ENCODE peak calls at places on chromosomes 4 and X, in eight cellular contexts. O is Peyer's patch, L is IMR-90, F is A549, D is sigmoid colon, Z is gastrocnemius medialis, W is HCT116, N is ovary. A is an unnamed sample.

GRCh38 chr4:88818650-88819470 is 121.2 kb upstream of the NAP1L5 start:
- DNase-seq in N (peak; percentile 58), L (peak; percentile 59), O (peak; percentile 31), W (peak; percentile 31), D (peak; percentile 75), F (peak; percentile 10), Z (peak; percentile 38), A (peak; percentile 32)

GRCh38 chrX:130878350-130879341 is 24.4 kb downstream of the ENOX2 start:
- DNase-seq in L (peak; percentile 85), F (no peak), Z (peak; percentile 36), O (no peak), D (no peak), N (no peak), W (peak; percentile 23), A (no peak)

GRCh38 chrX:19670854-19671620 is 155.7 kb upstream of the MAP3K15 start:
- DNase-seq in W (peak; percentile 79), N (peak; percentile 27), L (peak; percentile 79), Z (peak; percentile 22), O (no peak), F (peak; percentile 55), D (peak; percentile 72), A (peak; percentile 52)

GRCh38 chr4:124862261-124862660 is 149.7 kb upstream of the ANKRD50 start:
- DNase-seq in N (no peak), L (no peak), Z (no peak), W (no peak), D (no peak), F (no peak), O (no peak), A (no peak)

GRCh38 chrX:9135901-9136510 is 102.1 kb upstream of the FAM9B start:
- DNase-seq in F (no peak), W (no peak), D (no peak), L (peak; percentile 67), O (no peak), Z (no peak), N (no peak), A (no peak)

GRCh38 chrX:57669961-57670360 is 10.1 kb downstream of the NLRP2B start:
- DNase-seq in N (no peak), Z (no peak), O (no peak), W (no peak), F (no peak), L (no peak), D (no peak), A (no peak)

GRCh38 chr4:74370912-74371311 is 6.0 kb downstream of the EREG start:
- DNase-seq in L (peak; percentile 64), F (peak; percentile 20), N (no peak), W (peak; percentile 70), D (no peak), O (no peak), Z (no peak), A (no peak)

GRCh38 chr4:17065821-17066220 is 167.4 kb upstream of the LDB2 start:
- DNase-seq in N (no peak), D (no peak), F (no peak), L (no peak), Z (no peak), O (no peak), W (no peak), A (no peak)

GRCh38 chrX:69369999-69370398 is 134.1 kb upstream of the NALF2 start:
- DNase-seq in L (no peak), F (no peak), D (no peak), Z (no peak), N (no peak), W (no peak), O (no peak), A (no peak)

GRCh38 chr4:160836431-160836830 is 1327.4 kb downstream of the FSTL5 start:
- DNase-seq in D (no peak), F (no peak), L (no peak), Z (no peak), W (no peak), N (no peak), O (no peak), A (no peak)

GRCh38 chrX:19695884-19696283 is 180.6 kb upstream of the MAP3K15 start:
- DNase-seq in D (no peak), W (no peak), N (no peak), L (no peak), Z (no peak), O (no peak), F (no peak), A (no peak)

GRCh38 chrX:72306851-72307645 is 1.3 kb upstream of the CITED1 start:
- DNase-seq in F (peak; percentile 67), L (peak; percentile 66), O (peak; percentile 37), D (peak; percentile 79), W (peak; percentile 22), N (peak; percentile 47), Z (no peak), A (peak; percentile 47)

DNA sequence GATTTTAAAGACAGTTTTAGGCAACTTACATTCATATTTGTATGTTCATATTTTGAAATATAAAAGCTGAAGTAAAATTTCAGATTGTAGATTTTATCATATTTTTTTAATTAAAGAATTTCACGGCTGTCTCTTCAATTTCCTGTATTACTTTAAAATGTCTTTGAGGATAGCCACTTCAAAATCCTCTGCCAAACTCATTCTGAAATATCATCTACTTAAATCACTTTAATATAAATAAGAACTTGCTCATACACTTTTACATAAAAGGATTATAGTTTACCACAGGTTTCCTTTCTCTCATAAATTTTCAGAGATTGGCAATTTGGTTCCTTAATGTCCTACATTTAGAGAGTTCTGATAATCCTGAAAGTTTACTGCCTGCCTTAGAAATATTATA is 478.2 kb downstream of the ADGRL3 start:
- DNase-seq in N (no peak), F (no peak), W (no peak), Z (no peak), L (no peak), O (no peak), D (no peak), A (no peak)
- TF ChIP-seq CTCF in N (no peak), F (no peak), W (no peak), Z (no peak), L (no peak), O (no peak), D (no peak), A (no peak)

GRCh38 chrX:13688772-13689518 is at the start of gene RAB9A:
- DNase-seq in L (peak; percentile 68), W (peak; percentile 38), O (peak; percentile 82), D (peak; percentile 92), N (peak; percentile 92), F (peak; percentile 76), Z (peak; percentile 76), A (peak; percentile 88)
- TF ChIP-seq POLR2A in L (peak; percentile 72), W (no peak), O (peak; percentile 80), D (peak; percentile 87), N (peak; percentile 88), F (peak; percentile 94), Z (peak; percentile 94), A (peak; percentile 55)

DNA sequence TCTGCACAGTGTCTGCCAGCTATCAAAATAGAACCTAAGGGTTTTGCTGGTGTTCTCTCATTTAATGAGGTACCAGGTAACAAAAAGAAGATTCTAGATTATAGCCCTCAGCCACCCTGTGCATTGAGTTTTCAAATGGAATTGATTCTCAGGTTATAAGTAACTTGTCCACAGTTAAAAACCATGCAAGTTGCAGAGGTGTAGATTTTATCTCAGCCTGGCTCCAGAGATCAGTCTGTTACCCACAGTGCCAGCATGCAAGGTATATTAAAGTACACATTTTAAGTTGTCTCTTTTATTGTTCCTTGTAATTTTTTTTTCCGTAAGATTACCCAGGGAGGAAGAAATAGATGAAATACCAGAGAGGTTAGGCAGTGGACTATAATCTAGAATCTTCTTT is 59.7 kb downstream of the RAPGEF2 start:
- DNase-seq in F (no peak), W (no peak), Z (no peak), L (no peak), N (no peak), D (no peak), O (no peak), A (no peak)
- H3K4me1 ChIP-seq in F (peaks cover 14% of the 10 kb centered on the region), W (no peaks in the 10 kb centered on the region), Z (peaks cover 38% of the 10 kb centered on the region), L (no peaks in the 10 kb centered on the region), N (peaks cover 4% of the 10 kb centered on the region), D (peaks cover 36% of the 10 kb centered on the region), O (no peaks in the 10 kb centered on the region), A (peaks cover 80% of the 10 kb centered on the region)

DNA sequence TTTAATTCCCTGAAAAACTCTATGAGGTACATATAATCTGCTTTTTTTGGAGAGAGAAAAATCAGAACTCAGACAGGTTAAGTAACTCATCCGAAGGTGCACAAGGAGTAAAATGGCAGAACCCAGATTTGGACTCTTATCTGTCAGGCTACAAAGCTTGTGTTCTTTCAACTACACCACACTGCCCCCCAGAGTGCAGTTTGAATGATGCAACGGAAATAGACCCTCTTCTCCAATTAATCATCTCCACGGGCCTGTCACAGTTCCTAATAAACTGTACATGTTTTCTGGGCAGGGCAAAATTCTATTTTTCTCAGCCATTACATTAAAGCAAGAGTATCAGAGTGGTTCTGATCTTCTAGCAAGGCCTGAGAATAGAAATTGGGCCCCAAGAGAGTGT is 35.3 kb upstream of the DCX start:
- DNase-seq in N (no peak), Z (no peak), O (no peak), F (no peak), D (no peak), W (peak; percentile 4), L (no peak), A (no peak)
- TF ChIP-seq CTCF in N (no peak), Z (peak; percentile 15), O (no peak), F (peak; percentile 8), D (no peak), W (peak; percentile 4), L (peak; percentile 4), A (peak; percentile 38)

GRCh38 chr4:83535945-83536648 is at the start of gene GPAT3:
- DNase-seq in F (peak; percentile 78), W (peak; percentile 75), N (peak; percentile 88), D (peak; percentile 91), O (peak; percentile 35), L (peak; percentile 45), Z (peak; percentile 94), A (peak; percentile 90)
- TF ChIP-seq POLR2A in F (no peak), W (no peak), N (peak; percentile 54), D (peak; percentile 43), O (peak; percentile 89), L (no peak), Z (peak; percentile 88), A (peak; percentile 69)

DNA sequence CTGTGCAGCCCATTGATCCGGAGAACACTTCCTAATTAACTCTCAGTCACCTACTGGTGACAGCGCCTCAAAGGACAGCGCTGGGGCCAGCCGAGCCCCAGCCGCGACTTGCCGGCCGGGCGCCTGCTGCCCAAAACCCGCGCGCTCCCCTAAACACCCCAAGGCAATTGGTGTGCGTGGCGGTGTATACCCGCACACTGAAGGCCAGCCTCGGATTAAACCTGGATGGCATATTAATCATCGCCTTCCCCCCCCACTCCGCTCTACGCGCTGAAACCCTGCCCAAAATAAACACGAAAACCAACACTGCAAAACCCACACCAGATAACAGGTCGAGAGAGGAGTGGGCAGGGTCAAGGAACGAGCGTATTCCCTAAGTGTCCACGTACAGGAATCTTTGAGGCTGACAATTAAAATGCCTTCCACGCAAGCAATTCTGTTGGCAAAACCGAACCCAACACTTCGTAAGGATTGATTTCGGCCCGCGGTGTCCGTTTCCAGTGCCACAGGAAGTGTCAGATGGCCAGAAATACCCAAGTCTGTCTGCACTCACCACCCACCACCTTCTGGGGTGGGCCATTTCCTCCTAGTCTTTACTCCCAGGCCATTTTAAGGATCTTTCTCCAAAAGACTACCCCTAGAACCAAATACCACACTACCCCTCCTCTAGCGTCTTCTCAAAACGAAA is 2.7 kb downstream of the BCOR start:
- DNase-seq in L (no peak), O (no peak), F (no peak), D (no peak), N (no peak), Z (no peak), W (no peak), A (no peak)
- H3K4me1 ChIP-seq in L (peaks cover 3% of the 10 kb centered on the region), O (no peaks in the 10 kb centered on the region), F (peaks cover 24% of the 10 kb centered on the region), D (peaks cover 83% of the 10 kb centered on the region), N (peaks cover 2% of the 10 kb centered on the region), Z (peaks cover 34% of the 10 kb centered on the region), W (peaks cover 31% of the 10 kb centered on the region), A (peaks cover 31% of the 10 kb centered on the region)

A was measured in heart left ventricle.